ENCODE peak calls at places on chromosomes 16 and 17, in eight cellular contexts. One of them, this sample, is unnamed. For H3K9me3, the result is how much of the 10 kb centered on the place peaks cover.

GRCh38 chr16:27772093-27772820 is 222.3 kb downstream of the KATNIP start:
- DNase-seq in OCI-LY7: no peak
- DNase-seq in Caco-2: no peak
- DNase-seq in uterus: no peak
- DNase-seq in psoas muscle: no peak
- DNase-seq in fibroblast of lung: no peak
- DNase-seq in thoracic aorta: no peak
- DNase-seq in tibial artery: no peak
- DNase-seq in this sample: no peak

GRCh38 chr17:61284174-61284573 is 115.5 kb upstream of the TBX2 start:
- DNase-seq in tibial artery: no peak
- DNase-seq in fibroblast of lung: peak
- DNase-seq in thoracic aorta: no peak
- DNase-seq in Caco-2: no peak
- DNase-seq in psoas muscle: no peak
- DNase-seq in uterus: no peak
- DNase-seq in OCI-LY7: no peak
- DNase-seq in this sample: no peak

GRCh38 chr17:66714046-66715023 is 120.6 kb upstream of the CACNG5 start:
- DNase-seq in Caco-2: peak
- DNase-seq in OCI-LY7: no peak
- DNase-seq in uterus: no peak
- DNase-seq in thoracic aorta: no peak
- DNase-seq in fibroblast of lung: no peak
- DNase-seq in tibial artery: no peak
- DNase-seq in psoas muscle: no peak
- DNase-seq in this sample: no peak

GRCh38 chr16:58027341-58028167 is 2.0 kb downstream of the MMP15 start:
- DNase-seq in thoracic aorta: no peak
- DNase-seq in Caco-2: no peak
- DNase-seq in fibroblast of lung: peak
- DNase-seq in psoas muscle: peak
- DNase-seq in tibial artery: no peak
- DNase-seq in uterus: no peak
- DNase-seq in OCI-LY7: no peak
- DNase-seq in this sample: no peak

GRCh38 chr17:1035546-1036170 is 38.7 kb downstream of the TIMM22 start:
- DNase-seq in fibroblast of lung: no peak
- DNase-seq in OCI-LY7: no peak
- DNase-seq in uterus: no peak
- DNase-seq in Caco-2: no peak
- DNase-seq in tibial artery: no peak
- DNase-seq in psoas muscle: no peak
- DNase-seq in thoracic aorta: no peak
- DNase-seq in this sample: no peak

GRCh38 chr16:82583415-82583814 is 43.4 kb upstream of the CDH13 start:
- DNase-seq in Caco-2: no peak
- DNase-seq in psoas muscle: no peak
- DNase-seq in fibroblast of lung: no peak
- DNase-seq in OCI-LY7: no peak
- DNase-seq in uterus: no peak
- DNase-seq in thoracic aorta: no peak
- DNase-seq in tibial artery: no peak
- DNase-seq in this sample: no peak

GRCh38 chr17:74994440-74994839 is 7.0 kb downstream of the CDR2L start:
- DNase-seq in Caco-2: no peak
- DNase-seq in OCI-LY7: no peak
- DNase-seq in uterus: no peak
- DNase-seq in thoracic aorta: no peak
- DNase-seq in fibroblast of lung: no peak
- DNase-seq in tibial artery: no peak
- DNase-seq in psoas muscle: peak
- DNase-seq in this sample: no peak

GRCh38 chr17:48618366-48618896 is 3.3 kb upstream of the HOXB8 start:
- DNase-seq in fibroblast of lung: peak
- DNase-seq in tibial artery: peak
- DNase-seq in OCI-LY7: peak
- DNase-seq in thoracic aorta: peak
- DNase-seq in psoas muscle: peak
- DNase-seq in uterus: peak
- DNase-seq in Caco-2: peak
- DNase-seq in this sample: no peak

GRCh38 chr17:12107905-12108304 is 87.2 kb downstream of the MAP2K4 start:
- DNase-seq in Caco-2: no peak
- DNase-seq in thoracic aorta: no peak
- DNase-seq in tibial artery: no peak
- DNase-seq in psoas muscle: no peak
- DNase-seq in OCI-LY7: no peak
- DNase-seq in uterus: no peak
- DNase-seq in fibroblast of lung: peak
- DNase-seq in this sample: no peak

GRCh38 chr17:52536466-52536865 is 378.0 kb upstream of the CA10 start:
- DNase-seq in uterus: no peak
- DNase-seq in psoas muscle: peak
- DNase-seq in thoracic aorta: no peak
- DNase-seq in fibroblast of lung: no peak
- DNase-seq in OCI-LY7: no peak
- DNase-seq in tibial artery: no peak
- DNase-seq in Caco-2: no peak
- DNase-seq in this sample: no peak

GRCh38 chr17:1546292-1546922 is 16.2 kb downstream of the PITPNA start:
- DNase-seq in psoas muscle: no peak
- DNase-seq in fibroblast of lung: no peak
- DNase-seq in OCI-LY7: no peak
- DNase-seq in Caco-2: no peak
- DNase-seq in tibial artery: no peak
- DNase-seq in thoracic aorta: no peak
- DNase-seq in uterus: no peak
- DNase-seq in this sample: no peak

GRCh38 chr17:19244357-19244756 is 7.2 kb downstream of the EPN2 start:
- DNase-seq in Caco-2: no peak
- DNase-seq in thoracic aorta: no peak
- DNase-seq in uterus: no peak
- DNase-seq in psoas muscle: no peak
- DNase-seq in OCI-LY7: no peak
- DNase-seq in fibroblast of lung: no peak
- DNase-seq in tibial artery: no peak
- DNase-seq in this sample: no peak

GRCh38 chr17:43456661-43457361 is 27.0 kb upstream of the DHX8 start:
- DNase-seq in psoas muscle: no peak
- DNase-seq in thoracic aorta: no peak
- DNase-seq in Caco-2: no peak
- DNase-seq in fibroblast of lung: peak
- DNase-seq in OCI-LY7: no peak
- DNase-seq in tibial artery: no peak
- DNase-seq in uterus: no peak
- DNase-seq in this sample: no peak

GRCh38 chr16:22007509-22008214 is at the start of gene MOSMO:
- DNase-seq in Caco-2: peak
- DNase-seq in OCI-LY7: peak
- DNase-seq in fibroblast of lung: peak
- DNase-seq in psoas muscle: peak
- DNase-seq in thoracic aorta: no peak
- DNase-seq in tibial artery: peak
- DNase-seq in uterus: peak
- DNase-seq in this sample: no peak

GRCh38 chr16:89828870-89829629 is 775 bp downstream of the SPIRE2 start:
- DNase-seq in thoracic aorta: no peak
- DNase-seq in Caco-2: no peak
- DNase-seq in OCI-LY7: no peak
- DNase-seq in fibroblast of lung: no peak
- DNase-seq in uterus: no peak
- DNase-seq in psoas muscle: no peak
- DNase-seq in tibial artery: no peak
- DNase-seq in this sample: no peak

GRCh38 chr17:36221187-36221586 is 10.3 kb downstream of the CCL4L2 start:
- DNase-seq in Caco-2: no peak
- DNase-seq in psoas muscle: no peak
- DNase-seq in OCI-LY7: no peak
- DNase-seq in thoracic aorta: no peak
- DNase-seq in uterus: no peak
- DNase-seq in fibroblast of lung: no peak
- DNase-seq in tibial artery: no peak
- DNase-seq in this sample: no peak

GRCh38 chr16:58236831-58237230 is 38.9 kb upstream of the CSNK2A2 start:
- DNase-seq in Caco-2: no peak
- DNase-seq in thoracic aorta: no peak
- DNase-seq in tibial artery: no peak
- DNase-seq in fibroblast of lung: no peak
- DNase-seq in psoas muscle: no peak
- DNase-seq in OCI-LY7: no peak
- DNase-seq in uterus: no peak
- DNase-seq in this sample: no peak

GRCh38 chr16:89613101-89613953 is at the start of gene DPEP1:
- DNase-seq in fibroblast of lung: no peak
- DNase-seq in Caco-2: no peak
- DNase-seq in uterus: no peak
- DNase-seq in psoas muscle: no peak
- DNase-seq in tibial artery: no peak
- DNase-seq in thoracic aorta: no peak
- DNase-seq in OCI-LY7: no peak
- DNase-seq in this sample: no peak

GRCh38 chr17:49588726-49589555 is 13.3 kb downstream of the NXPH3 start:
- DNase-seq in fibroblast of lung: peak
- DNase-seq in tibial artery: peak
- DNase-seq in Caco-2: no peak
- DNase-seq in uterus: no peak
- DNase-seq in OCI-LY7: no peak
- DNase-seq in thoracic aorta: no peak
- DNase-seq in psoas muscle: no peak
- DNase-seq in this sample: no peak

DNA sequence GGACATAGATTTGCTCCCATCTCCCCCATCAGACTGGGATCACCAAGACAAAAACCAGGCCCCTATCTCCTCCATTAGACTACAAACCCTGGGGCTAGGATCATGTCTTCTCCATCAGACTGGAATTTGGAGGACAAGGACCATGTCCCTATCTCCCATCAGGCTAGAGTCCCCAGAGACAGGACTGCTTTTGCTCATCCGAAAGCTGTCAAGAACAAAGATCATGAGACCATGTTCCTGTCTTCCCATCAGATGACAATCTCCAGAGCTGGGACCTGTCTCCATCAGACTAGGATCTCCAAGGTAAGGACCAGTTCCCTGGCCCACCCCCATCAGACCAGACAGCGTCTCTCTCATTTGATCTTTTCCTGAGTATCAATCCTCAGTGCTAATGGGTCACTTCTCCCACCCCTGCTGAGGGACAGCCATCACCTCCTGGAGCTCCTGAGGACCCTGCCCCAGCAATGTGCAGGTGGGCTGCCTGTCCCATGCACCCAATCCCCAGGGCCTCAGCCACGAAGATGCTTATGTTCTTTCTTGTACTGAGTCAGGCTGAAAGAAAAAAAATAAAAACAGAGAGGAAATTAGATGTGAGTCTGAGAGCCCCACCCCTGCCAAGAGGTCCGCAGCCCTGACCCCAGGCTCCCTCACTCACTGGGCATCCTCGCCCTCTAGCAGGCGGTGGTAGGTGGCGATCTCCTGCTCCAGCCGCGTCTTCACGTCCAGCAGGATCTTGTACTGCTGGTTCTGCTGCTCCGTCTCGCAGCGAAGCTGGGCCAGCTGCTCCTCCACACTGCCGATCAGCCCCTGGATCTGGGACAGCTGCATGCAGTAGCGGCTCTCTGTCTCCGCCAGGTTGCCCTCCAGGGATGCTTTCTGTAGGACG is 90.3 kb downstream of the GOSR1 start:
- DNase-seq in OCI-LY7: no peak
- DNase-seq in fibroblast of lung: no peak
- DNase-seq in Caco-2: no peak
- DNase-seq in uterus: no peak
- DNase-seq in psoas muscle: no peak
- DNase-seq in thoracic aorta: no peak
- DNase-seq in tibial artery: no peak
- DNase-seq in this sample: no peak
- TF ChIP-seq CTCF in OCI-LY7: no peak
- TF ChIP-seq CTCF in fibroblast of lung: no peak
- TF ChIP-seq CTCF in Caco-2: no peak
- TF ChIP-seq CTCF in uterus: no peak
- TF ChIP-seq CTCF in psoas muscle: no peak
- TF ChIP-seq CTCF in thoracic aorta: no peak
- TF ChIP-seq CTCF in tibial artery: no peak
- TF ChIP-seq CTCF in this sample: no peak

GRCh38 chr16:31880322-31880979 is 6.8 kb downstream of the ZNF267 start:
- DNase-seq in tibial artery: no peak
- DNase-seq in Caco-2: no peak
- DNase-seq in OCI-LY7: no peak
- DNase-seq in psoas muscle: no peak
- DNase-seq in thoracic aorta: no peak
- DNase-seq in fibroblast of lung: peak
- DNase-seq in uterus: no peak
- DNase-seq in this sample: no peak
- H3K9me3 ChIP-seq in tibial artery: under half
- H3K9me3 ChIP-seq in Caco-2: under half
- H3K9me3 ChIP-seq in OCI-LY7: under half
- H3K9me3 ChIP-seq in psoas muscle: under half
- H3K9me3 ChIP-seq in thoracic aorta: under half
- H3K9me3 ChIP-seq in fibroblast of lung: under half
- H3K9me3 ChIP-seq in uterus: under half
- H3K9me3 ChIP-seq in this sample: under half

GRCh38 chr16:84344781-84345180 is 23.6 kb upstream of the ATP2C2 start:
- DNase-seq in thoracic aorta: no peak
- DNase-seq in psoas muscle: no peak
- DNase-seq in tibial artery: no peak
- DNase-seq in OCI-LY7: no peak
- DNase-seq in Caco-2: no peak
- DNase-seq in uterus: no peak
- DNase-seq in fibroblast of lung: no peak
- DNase-seq in this sample: no peak

GRCh38 chr16:84341533-84342295 is 26.6 kb upstream of the ATP2C2 start:
- DNase-seq in Caco-2: no peak
- DNase-seq in fibroblast of lung: no peak
- DNase-seq in uterus: no peak
- DNase-seq in OCI-LY7: no peak
- DNase-seq in tibial artery: no peak
- DNase-seq in psoas muscle: peak
- DNase-seq in thoracic aorta: no peak
- DNase-seq in this sample: no peak

GRCh38 chr16:84339766-84340165 is 28.6 kb upstream of the ATP2C2 start:
- DNase-seq in Caco-2: no peak
- DNase-seq in tibial artery: no peak
- DNase-seq in psoas muscle: no peak
- DNase-seq in fibroblast of lung: no peak
- DNase-seq in thoracic aorta: no peak
- DNase-seq in uterus: no peak
- DNase-seq in OCI-LY7: no peak
- DNase-seq in this sample: no peak

GRCh38 chr16:84339316-84339715 is 29.0 kb upstream of the ATP2C2 start:
- DNase-seq in OCI-LY7: no peak
- DNase-seq in tibial artery: no peak
- DNase-seq in Caco-2: no peak
- DNase-seq in uterus: no peak
- DNase-seq in fibroblast of lung: no peak
- DNase-seq in thoracic aorta: no peak
- DNase-seq in psoas muscle: peak
- DNase-seq in this sample: no peak

GRCh38 chr16:84340305-84341040 is 27.9 kb upstream of the ATP2C2 start:
- DNase-seq in uterus: no peak
- DNase-seq in fibroblast of lung: no peak
- DNase-seq in Caco-2: peak
- DNase-seq in thoracic aorta: no peak
- DNase-seq in psoas muscle: peak
- DNase-seq in OCI-LY7: no peak
- DNase-seq in tibial artery: no peak
- DNase-seq in this sample: no peak
- TF ChIP-seq CTCF in uterus: no peak
- TF ChIP-seq CTCF in fibroblast of lung: no peak
- TF ChIP-seq CTCF in Caco-2: peak
- TF ChIP-seq CTCF in thoracic aorta: no peak
- TF ChIP-seq CTCF in psoas muscle: no peak
- TF ChIP-seq CTCF in OCI-LY7: no peak
- TF ChIP-seq CTCF in tibial artery: no peak
- TF ChIP-seq CTCF in this sample: no peak

GRCh38 chr16:79723583-79724168 is 123.1 kb upstream of the MAF start:
- DNase-seq in OCI-LY7: no peak
- DNase-seq in tibial artery: no peak
- DNase-seq in fibroblast of lung: no peak
- DNase-seq in psoas muscle: no peak
- DNase-seq in uterus: no peak
- DNase-seq in thoracic aorta: no peak
- DNase-seq in Caco-2: peak
- DNase-seq in this sample: no peak
- H3K9me3 ChIP-seq in OCI-LY7: under half
- H3K9me3 ChIP-seq in tibial artery: under half
- H3K9me3 ChIP-seq in fibroblast of lung: under half
- H3K9me3 ChIP-seq in psoas muscle: under half
- H3K9me3 ChIP-seq in uterus: under half
- H3K9me3 ChIP-seq in thoracic aorta: under half
- H3K9me3 ChIP-seq in Caco-2: under half
- H3K9me3 ChIP-seq in this sample: under half